ENCODE peak calls at places on chromosome X, in ten cellular contexts. T is choroid plexus epithelial cell, A is hepatocyte, H is GM06990, P is heart right ventricle, S is right atrium auricular region, J is MM.1S, E is stomach, I is thyroid gland, R is BJ. Z is an unnamed sample.
A peak's percentile ranks its signal among the peaks of the same experiment; 100 is the strongest.

GRCh38 chrX:100654256-100654655 is 10.3 kb downstream of the SRPX2 start:
- DNase-seq in H (no peak), A (peak; percentile 23), S (no peak), E (no peak), T (peak; percentile 61), J (peak; percentile 22), I (no peak), P (no peak), R (no peak), Z (peak; percentile 52)

GRCh38 chrX:70117738-70118137 is 15.5 kb upstream of the IGBP1 start:
- DNase-seq in J (no peak), T (no peak), H (no peak), S (no peak), R (no peak), E (no peak), I (no peak), P (no peak), A (no peak), Z (no peak)

GRCh38 chrX:133677123-133678063 is 262.1 kb upstream of the GPC4 start:
- DNase-seq in I (no peak), T (no peak), H (no peak), A (no peak), S (no peak), P (no peak), E (no peak), J (no peak), R (no peak), Z (no peak)

GRCh38 chrX:51395807-51396728 is 63.4 kb downstream of the NUDT10 start:
- DNase-seq in R (no peak), I (peak; percentile 31), E (no peak), S (no peak), P (peak; percentile 36), A (no peak), T (peak; percentile 4), H (peak; percentile 25), J (peak; percentile 77), Z (no peak)

GRCh38 chrX:16666541-16666940 is 16.6 kb downstream of the S100G start:
- DNase-seq in A (no peak), E (no peak), I (no peak), T (peak; percentile 35), S (no peak), R (no peak), H (no peak), J (no peak), P (no peak), Z (peak; percentile 58)

GRCh38 chrX:143934542-143934941 is 50.7 kb downstream of the UBE2NL start:
- DNase-seq in P (no peak), R (no peak), S (no peak), A (no peak), E (no peak), H (no peak), T (no peak), I (no peak), J (no peak), Z (peak; percentile 0)

GRCh38 chrX:51614353-51614752 is 4.4 kb downstream of the CENPVL3 start:
- DNase-seq in J (peak; percentile 39), A (peak; percentile 46), H (no peak), S (no peak), I (no peak), P (no peak), T (peak; percentile 57), R (no peak), E (no peak), Z (peak; percentile 39)

GRCh38 chrX:4805559-4805958 is 1092.1 kb upstream of the PRKX start:
- DNase-seq in H (no peak), A (peak; percentile 33), R (no peak), I (no peak), J (no peak), P (no peak), S (no peak), T (no peak), E (peak; percentile 67), Z (no peak)

GRCh38 chrX:40108084-40108958 is 10.6 kb upstream of the BCOR start:
- DNase-seq in T (peak; percentile 30), A (peak; percentile 82), R (no peak), E (peak; percentile 68), S (peak; percentile 68), H (no peak), P (peak; percentile 26), J (no peak), I (peak; percentile 53), Z (peak; percentile 25)

GRCh38 chrX:48894891-48895290 is 2.7 kb downstream of the TIMM17B start:
- DNase-seq in P (no peak), H (no peak), J (no peak), R (no peak), T (no peak), S (no peak), I (no peak), E (no peak), A (no peak), Z (no peak)

GRCh38 chrX:136823175-136823574 is 42.4 kb upstream of the ARHGEF6 start:
- DNase-seq in R (no peak), A (no peak), E (no peak), I (no peak), T (no peak), P (no peak), S (no peak), J (no peak), H (no peak), Z (no peak)

GRCh38 chrX:129495941-129496340 is 27.3 kb downstream of the SMARCA1 start:
- DNase-seq in A (no peak), P (no peak), I (no peak), R (no peak), H (no peak), T (peak; percentile 40), E (no peak), S (no peak), J (no peak), Z (no peak)

GRCh38 chrX:56794831-56795230 is 65.8 kb downstream of the NBDY start:
- DNase-seq in H (no peak), E (peak; percentile 1), R (no peak), I (peak; percentile 67), T (no peak), J (no peak), P (no peak), S (no peak), A (no peak), Z (no peak)

GRCh38 chrX:105972690-105973386 is 65.7 kb downstream of the SERPINA7 start:
- DNase-seq in A (no peak), J (no peak), R (no peak), I (no peak), S (no peak), H (no peak), E (no peak), T (no peak), P (no peak), Z (no peak)

GRCh38 chrX:150899191-150899757 is 806 bp upstream of the CD99L2 start:
- DNase-seq in E (peak; percentile 37), J (peak; percentile 22), I (peak; percentile 21), S (no peak), P (peak; percentile 37), H (peak; percentile 57), A (peak; percentile 36), T (peak; percentile 28), R (no peak), Z (peak; percentile 13)

GRCh38 chrX:136577562-136577961 is 45.5 kb downstream of the VGLL1 start:
- DNase-seq in J (peak; percentile 75), H (no peak), I (peak; percentile 40), E (peak; percentile 54), R (no peak), T (peak; percentile 65), P (peak; percentile 38), A (peak; percentile 61), S (peak; percentile 61), Z (peak; percentile 67)

GRCh38 chrX:116194649-116195048 is 24.1 kb downstream of the AGTR2 start:
- DNase-seq in S (no peak), P (no peak), R (no peak), J (no peak), H (no peak), T (no peak), E (no peak), A (no peak), I (no peak), Z (no peak)

GRCh38 chrX:116198235-116198634 is 27.7 kb downstream of the AGTR2 start:
- DNase-seq in J (no peak), E (no peak), S (no peak), R (no peak), A (no peak), I (no peak), T (no peak), P (no peak), H (no peak), Z (no peak)

DNA sequence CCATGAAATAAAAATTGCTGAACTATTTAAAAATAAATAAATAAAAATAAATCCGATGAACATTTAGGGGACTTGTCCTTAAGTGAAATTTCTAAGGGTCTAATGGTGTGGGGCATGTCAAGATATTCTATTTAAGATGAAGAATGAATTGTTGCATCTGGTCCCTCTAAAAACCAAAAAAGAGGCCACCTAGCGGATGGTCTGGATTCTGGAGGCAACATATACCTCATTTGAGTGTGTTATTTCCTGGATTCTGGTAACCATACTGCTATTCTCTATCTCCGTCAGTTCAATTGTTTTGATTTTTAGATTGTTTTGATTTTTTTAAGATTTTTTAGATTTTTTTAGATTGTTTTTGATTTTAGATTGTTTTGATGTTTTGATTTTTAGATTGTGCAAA is 28.3 kb downstream of the AGTR2 start:
- DNase-seq in J (no peak), E (no peak), P (no peak), S (no peak), A (no peak), I (no peak), T (peak; percentile 4), H (no peak), R (no peak), Z (no peak)
- TF ChIP-seq CTCF in J (no peak), E (no peak), P (no peak), S (no peak), A (no peak), I (no peak), T (peak; percentile 19), H (peak; percentile 54), R (no peak), Z (no peak)

GRCh38 chrX:54423161-54423888 is 16.9 kb upstream of the TSR2 start:
- DNase-seq in H (no peak), R (no peak), A (no peak), J (no peak), S (no peak), P (no peak), T (peak; percentile 19), E (no peak), I (no peak), Z (no peak)
- H3K4me3 ChIP-seq in H (no peak overlapping the region), R (no peak overlapping the region), A (no peak overlapping the region), J (no peak overlapping the region), S (no peak overlapping the region), P (no peak overlapping the region), T (no peak overlapping the region), E (no peak overlapping the region), I (no peak overlapping the region), Z (no peak overlapping the region)

GRCh38 chrX:24693453-24694202 is at the start of gene POLA1:
- DNase-seq in T (peak; percentile 97), J (peak; percentile 88), P (peak; percentile 92), A (peak; percentile 99), I (peak; percentile 91), R (peak; percentile 84), H (peak; percentile 93), S (peak; percentile 90), E (peak; percentile 91), Z (peak; percentile 98)
- TF ChIP-seq CTCF in T (peak; percentile 7), J (peak; percentile 4), P (peak; percentile 17), A (peak; percentile 50), I (no peak), R (peak; percentile 55), H (no peak), S (no peak), E (no peak), Z (peak; percentile 8)

DNA sequence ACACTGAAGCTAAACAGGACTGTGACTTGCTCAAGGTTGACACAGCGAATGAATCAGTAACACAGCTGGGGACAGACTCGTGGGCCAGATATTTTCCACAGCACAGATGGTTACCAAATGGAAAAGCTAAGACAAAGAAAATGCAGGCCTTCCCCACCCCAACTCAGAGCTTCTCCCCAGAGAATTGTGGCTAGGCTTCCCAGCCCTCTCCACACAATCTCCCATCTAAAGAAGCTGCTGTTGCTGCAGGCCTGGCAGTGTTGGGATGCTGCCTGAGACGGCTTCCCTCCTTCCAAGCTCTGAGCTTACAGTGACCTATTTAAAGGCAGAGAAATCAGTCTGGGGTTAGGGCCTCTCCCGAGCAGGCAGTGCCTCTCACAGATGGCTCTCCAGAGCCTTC is 46.5 kb upstream of the PGRMC1 start:
- DNase-seq in T (peak; percentile 23), S (peak; percentile 77), J (no peak), A (peak; percentile 8), R (no peak), P (peak; percentile 45), E (no peak), H (no peak), I (no peak), Z (peak; percentile 41)
- H3K4me3 ChIP-seq in T (no peak overlapping the region), S (no peak overlapping the region), J (no peak overlapping the region), A (no peak overlapping the region), R (no peak overlapping the region), P (no peak overlapping the region), E (no peak overlapping the region), H (no peak overlapping the region), I (no peak overlapping the region), Z (no peak overlapping the region)